ENCODE peak calls at places on chromosomes 11 and 22, in ten cellular contexts. D, W, J, F, R, G, B, Z, X and I are unnamed samples.

GRCh38 chr22:44448271-44448780 is 49.7 kb downstream of the RTL6 start:
- DNase-seq in Z (peak), X (no peak), W (peak), F (no peak), R (no peak), B (no peak), G (no peak), D (no peak), J (no peak), I (no peak)

GRCh38 chr22:28442951-28443876 is 236.4 kb downstream of the TTC28 start:
- DNase-seq in X (peak), R (no peak), W (peak), Z (peak), F (peak), B (peak), G (peak), D (no peak), J (peak), I (no peak)

GRCh38 chr11:104705475-104706195 is 192.6 kb downstream of the CASP12 start:
- DNase-seq in X (peak), Z (no peak), W (peak), R (peak), F (no peak), B (no peak), G (peak), D (no peak), J (peak), I (no peak)

GRCh38 chr11:35629914-35630313 is 11.7 kb downstream of the FJX1 start:
- DNase-seq in B (no peak), D (no peak), R (no peak), J (no peak), F (no peak), X (no peak), G (no peak), W (no peak), Z (no peak), I (no peak)

GRCh38 chr11:113286509-113287497 is 27.6 kb upstream of the TTC12 start:
- DNase-seq in Z (no peak), B (no peak), G (no peak), X (no peak), W (no peak), F (no peak), J (no peak), D (no peak), R (no peak), I (no peak)

GRCh38 chr11:10666976-10667892 is 26.3 kb downstream of the IRAG1 start:
- DNase-seq in W (no peak), X (no peak), R (no peak), B (no peak), Z (no peak), G (no peak), J (no peak), F (no peak), D (no peak), I (no peak)

GRCh38 chr11:120977470-120977869 is 46.4 kb upstream of the TBCEL start:
- DNase-seq in W (no peak), Z (no peak), R (no peak), D (no peak), B (no peak), G (no peak), X (no peak), F (no peak), J (no peak), I (no peak)

GRCh38 chr11:94938399-94939055 is 34.8 kb downstream of the CWC15 start:
- DNase-seq in G (no peak), J (no peak), R (no peak), D (no peak), X (no peak), W (peak), F (no peak), B (no peak), Z (no peak), I (no peak)

GRCh38 chr11:68843703-68844312 is 2.1 kb upstream of the CPT1A start:
- DNase-seq in D (peak), B (peak), J (peak), X (peak), F (no peak), Z (peak), G (peak), R (peak), W (peak), I (peak)

GRCh38 chr11:15053201-15053685 is 20.1 kb upstream of the CALCB start:
- DNase-seq in G (no peak), X (no peak), F (no peak), J (no peak), W (no peak), B (no peak), D (no peak), Z (no peak), R (no peak), I (no peak)